ENCODE peak calls at places on chromosome X, in six cellular contexts. M, O, W, A, Q and B are unnamed samples.

GRCh38 chrX:2351321-2351720 is 149.5 kb downstream of the DHRSX start:
- DNase-seq in M (peak; percentile 71), O (peak; percentile 71), W (no peak), A (no peak), Q (no peak), B (no peak)

GRCh38 chrX:129360175-129360574 is 163.1 kb downstream of the SMARCA1 start:
- DNase-seq in M (no peak), O (peak; percentile 60), W (peak; percentile 59), A (peak; percentile 88), Q (peak; percentile 53), B (peak; percentile 69)

GRCh38 chrX:88977835-88978234 is 230.8 kb downstream of the CPXCR1 start:
- DNase-seq in M (no peak), O (no peak), W (no peak), A (no peak), Q (no peak), B (no peak)

GRCh38 chrX:132171478-132171877 is 43.7 kb upstream of the FRMD7 start:
- DNase-seq in M (no peak), O (peak; percentile 11), W (no peak), A (no peak), Q (no peak), B (no peak)

GRCh38 chrX:40012039-40012799 is 85.5 kb downstream of the BCOR start:
- DNase-seq in M (no peak), O (no peak), W (no peak), A (no peak), Q (peak; percentile 9), B (peak; percentile 81)

GRCh38 chrX:15349046-15349445 is 13.7 kb upstream of the PIGA start:
- DNase-seq in M (peak; percentile 32), O (peak; percentile 72), W (no peak), A (peak; percentile 92), Q (peak; percentile 27), B (peak; percentile 67)

GRCh38 chrX:2423293-2423692 is 77.5 kb downstream of the DHRSX start:
- DNase-seq in M (peak; percentile 8), O (no peak), W (no peak), A (no peak), Q (no peak), B (no peak)

GRCh38 chrX:38839269-38839668 is 38.0 kb downstream of the MID1IP1 start:
- DNase-seq in M (no peak), O (no peak), W (no peak), A (no peak), Q (no peak), B (no peak)

GRCh38 chrX:103151799-103152198 is 58.9 kb upstream of the NXF3 start:
- DNase-seq in M (no peak), O (no peak), W (no peak), A (no peak), Q (no peak), B (no peak)

GRCh38 chrX:113059714-113060113 is 219.1 kb upstream of the AMOT start:
- DNase-seq in M (no peak), O (no peak), W (no peak), A (no peak), Q (no peak), B (no peak)

GRCh38 chrX:44937606-44938005 is 64.6 kb downstream of the KDM6A start:
- DNase-seq in M (no peak), O (no peak), W (no peak), A (no peak), Q (no peak), B (no peak)

GRCh38 chrX:117538441-117539418 is 577.9 kb downstream of the KLHL13 start:
- DNase-seq in M (no peak), O (no peak), W (no peak), A (no peak), Q (no peak), B (peak; percentile 40)

GRCh38 chrX:46967547-46967946 is 55.3 kb downstream of the JADE3 start:
- DNase-seq in M (no peak), O (no peak), W (no peak), A (no peak), Q (no peak), B (no peak)

GRCh38 chrX:108439434-108439883 is at the start of gene COL4A5:
- DNase-seq in M (no peak), O (peak; percentile 95), W (no peak), A (no peak), Q (peak; percentile 71), B (peak; percentile 89)

GRCh38 chrX:100874240-100874798 is at the start of gene NOX1:
- DNase-seq in M (no peak), O (peak; percentile 19), W (no peak), A (no peak), Q (no peak), B (no peak)

GRCh38 chrX:115521717-115522116 is 39.3 kb upstream of the PLS3 start:
- DNase-seq in M (no peak), O (no peak), W (no peak), A (no peak), Q (no peak), B (no peak)

GRCh38 chrX:73765776-73766465 is 202.9 kb downstream of the CHIC1 start:
- DNase-seq in M (no peak), O (no peak), W (no peak), A (peak; percentile 94), Q (no peak), B (no peak)

GRCh38 chrX:74118503-74118902 is 185.5 kb upstream of the ZCCHC13 start:
- DNase-seq in M (no peak), O (no peak), W (no peak), A (no peak), Q (no peak), B (peak; percentile 75)

GRCh38 chrX:19097553-19097952 is 24.7 kb downstream of the ADGRG2 start:
- DNase-seq in M (no peak), O (no peak), W (no peak), A (no peak), Q (no peak), B (no peak)

GRCh38 chrX:39063037-39063436 is 261.8 kb downstream of the MID1IP1 start:
- DNase-seq in M (no peak), O (peak; percentile 3), W (no peak), A (no peak), Q (peak; percentile 16), B (no peak)

GRCh38 chrX:111254896-111255693 is 15.2 kb downstream of the CAPN6 start:
- DNase-seq in M (no peak), O (no peak), W (no peak), A (no peak), Q (no peak), B (peak; percentile 72)

GRCh38 chrX:136221851-136222513 is 29.2 kb downstream of the MAP7D3 start:
- DNase-seq in M (no peak), O (no peak), W (no peak), A (no peak), Q (no peak), B (no peak)

GRCh38 chrX:15956684-15957083 is 102.1 kb upstream of the AP1S2 start:
- DNase-seq in M (peak; percentile 2), O (no peak), W (no peak), A (no peak), Q (no peak), B (peak; percentile 81)

GRCh38 chrX:29746326-29746725 is 469.0 kb upstream of the MAGEB2 start:
- DNase-seq in M (no peak), O (no peak), W (no peak), A (no peak), Q (no peak), B (no peak)

GRCh38 chrX:48905090-48905790 is 6.2 kb downstream of the SLC35A2 start:
- DNase-seq in M (no peak), O (no peak), W (no peak), A (no peak), Q (no peak), B (no peak)

GRCh38 chrX:6363193-6363592 is 134.5 kb upstream of the NLGN4X start:
- DNase-seq in M (no peak), O (no peak), W (no peak), A (peak; percentile 61), Q (peak; percentile 1), B (no peak)